ENCODE peak calls at places on chromosomes 11 and 22, in five cellular contexts. P, K, M, A and H are unnamed samples. For H3K4me1, the result is how much of the 10 kb centered on the place peaks cover.

GRCh38 chr11:116519499-116519898 is 253.3 kb downstream of the BUD13 start:
- DNase-seq in M (no peak), A (no peak), K (no peak), P (no peak), H (no peak)

GRCh38 chr11:57474017-57474750 is 13.9 kb downstream of the RTN4RL2 start:
- DNase-seq in A (no peak), M (no peak), K (no peak), P (peak), H (no peak)

GRCh38 chr11:68659158-68659921 is 25.0 kb upstream of the GAL start:
- DNase-seq in K (peak), M (peak), A (peak), P (no peak), H (peak)

GRCh38 chr22:24303007-24303406 is 32.4 kb downstream of the SPECC1L start:
- DNase-seq in P (no peak), M (no peak), K (no peak), A (no peak), H (no peak)

GRCh38 chr11:75968021-75968685 is 153.1 kb downstream of the UVRAG start:
- DNase-seq in M (no peak), A (no peak), K (no peak), P (no peak), H (no peak)

GRCh38 chr22:42269407-42270177 is 861 bp downstream of the TCF20 start:
- DNase-seq in K (peak), A (peak), P (no peak), M (peak), H (peak)

GRCh38 chr11:8298801-8299786 is 35.4 kb upstream of the LMO1 start:
- DNase-seq in M (no peak), K (no peak), P (no peak), A (no peak), H (no peak)

GRCh38 chr11:60469723-60470122 is 14.1 kb downstream of the MS4A1 start:
- DNase-seq in M (no peak), K (no peak), P (no peak), A (no peak), H (no peak)

GRCh38 chr11:12410006-12410728 is 32.8 kb downstream of the PARVA start:
- DNase-seq in M (no peak), K (no peak), P (no peak), A (peak), H (no peak)

DNA sequence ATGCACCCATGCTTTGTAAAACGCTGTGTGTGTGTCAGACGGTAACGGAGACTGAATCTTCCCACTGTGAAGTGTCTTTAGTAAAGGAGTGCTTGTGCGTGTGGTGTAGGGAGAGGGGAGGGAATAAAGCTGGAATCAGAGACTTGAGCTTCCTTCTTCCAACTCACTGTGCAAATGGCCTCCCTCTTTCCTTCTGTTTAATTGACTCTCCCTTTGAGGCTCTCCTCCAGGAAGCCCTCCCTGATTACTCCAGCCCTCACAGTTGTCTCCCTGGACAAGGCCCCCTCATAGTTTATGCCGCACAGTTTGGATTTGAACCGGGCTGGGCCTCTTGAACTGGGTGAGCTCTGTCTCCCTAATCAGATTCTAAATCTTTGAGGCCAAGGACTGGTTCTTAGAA is 23.0 kb upstream of the KCNJ11 start:
- DNase-seq in K (no peak), P (no peak), M (no peak), A (no peak), H (no peak)
- H3K4me1 ChIP-seq in K (under half), P (under half), M (under half), A (under half), H (under half)

GRCh38 chr11:79393362-79394043 is 47.3 kb downstream of the TENM4 start:
- DNase-seq in P (no peak), K (no peak), A (no peak), M (no peak), H (no peak)

GRCh38 chr11:79397252-79397651 is 43.6 kb downstream of the TENM4 start:
- DNase-seq in K (no peak), M (no peak), P (no peak), A (peak), H (no peak)

GRCh38 chr11:79400206-79400605 is 40.6 kb downstream of the TENM4 start:
- DNase-seq in K (no peak), A (no peak), P (no peak), M (no peak), H (no peak)

GRCh38 chr11:79396674-79397073 is 44.2 kb downstream of the TENM4 start:
- DNase-seq in A (no peak), P (no peak), M (no peak), K (no peak), H (no peak)

GRCh38 chr11:79396001-79396400 is 44.8 kb downstream of the TENM4 start:
- DNase-seq in M (no peak), K (no peak), A (no peak), P (no peak), H (no peak)
- H3K4me3 ChIP-seq in M (no peak), K (no peak), A (no peak), P (no peak), H (no peak)

GRCh38 chr22:30219049-30219448 is 27.5 kb downstream of the LIF start:
- DNase-seq in K (no peak), M (no peak), P (no peak), A (no peak), H (no peak)
- H3K4me1 ChIP-seq in K (under half), M (under half), P (under half), A (under half), H (under half)

DNA sequence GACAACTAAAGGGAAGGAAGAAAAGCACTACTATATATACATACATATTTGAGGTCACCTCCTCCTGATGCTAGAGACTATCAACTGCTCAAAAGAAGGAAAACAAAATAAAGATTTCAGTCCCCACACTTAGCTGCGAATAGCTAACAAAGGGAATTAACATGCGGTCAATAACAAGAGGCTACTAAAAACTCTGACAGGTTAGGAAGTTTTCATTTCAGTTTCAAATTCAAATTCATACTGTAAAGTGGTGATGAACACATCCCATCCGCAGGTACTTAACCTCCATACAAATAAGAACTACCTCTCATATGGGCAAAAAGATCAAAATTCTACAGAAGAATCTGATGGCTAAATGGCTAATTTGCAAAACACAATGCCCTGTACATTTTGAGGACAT is 2.6 kb downstream of the NAP1L4 start:
- DNase-seq in A (no peak), M (no peak), K (no peak), P (no peak), H (no peak)
- H3K4me3 ChIP-seq in A (peak), M (peak), K (peak), P (peak), H (peak)